ENCODE peak calls at places on chromosomes 16 and 17, in four cellular contexts. One of them, this sample, is unnamed.

GRCh38 chr17:45372325-45372869 is 55.6 kb upstream of the MAP3K14 start:
- DNase-seq in GM03348: no peak
- DNase-seq in Daoy: peak; percentile 63
- DNase-seq in HS-5: no peak
- DNase-seq in this sample: no peak

GRCh38 chr17:35082073-35082657 is 18.7 kb upstream of the RFFL start:
- DNase-seq in Daoy: peak; percentile 87
- DNase-seq in HS-5: peak; percentile 92
- DNase-seq in GM03348: peak; percentile 64
- DNase-seq in this sample: no peak

GRCh38 chr16:58492735-58493134 is 7.2 kb upstream of the NDRG4 start:
- DNase-seq in HS-5: no peak
- DNase-seq in GM03348: no peak
- DNase-seq in Daoy: no peak
- DNase-seq in this sample: no peak

GRCh38 chr16:1181715-1182671 is 29.1 kb downstream of the CACNA1H start:
- DNase-seq in HS-5: no peak
- DNase-seq in GM03348: peak; percentile 86
- DNase-seq in Daoy: peak; percentile 56
- DNase-seq in this sample: peak; percentile 92

GRCh38 chr17:83173997-83174858 is 94.8 kb downstream of the METRNL start:
- DNase-seq in GM03348: peak; percentile 78
- DNase-seq in Daoy: peak; percentile 11
- DNase-seq in HS-5: no peak
- DNase-seq in this sample: no peak

GRCh38 chr17:3771140-3771539 is 29.8 kb downstream of the ITGAE start:
- DNase-seq in Daoy: no peak
- DNase-seq in GM03348: no peak
- DNase-seq in HS-5: no peak
- DNase-seq in this sample: no peak

GRCh38 chr17:35089846-35090193 is 26.3 kb upstream of the RFFL start:
- DNase-seq in GM03348: peak; percentile 39
- DNase-seq in HS-5: no peak
- DNase-seq in Daoy: peak; percentile 72
- DNase-seq in this sample: no peak

GRCh38 chr16:58128721-58129096 is 472 bp downstream of the CFAP20 start:
- DNase-seq in HS-5: no peak
- DNase-seq in GM03348: peak; percentile 50
- DNase-seq in Daoy: peak; percentile 19
- DNase-seq in this sample: no peak

GRCh38 chr16:66004706-66005105 is 361.8 kb upstream of the CDH5 start:
- DNase-seq in GM03348: no peak
- DNase-seq in Daoy: no peak
- DNase-seq in HS-5: no peak
- DNase-seq in this sample: no peak

GRCh38 chr16:69909043-69909442 is 42.1 kb upstream of the CLEC18A start:
- DNase-seq in GM03348: no peak
- DNase-seq in Daoy: no peak
- DNase-seq in HS-5: no peak
- DNase-seq in this sample: no peak

GRCh38 chr16:79050063-79050462 is 550.5 kb downstream of the MAF start:
- DNase-seq in HS-5: no peak
- DNase-seq in Daoy: no peak
- DNase-seq in GM03348: no peak
- DNase-seq in this sample: no peak

GRCh38 chr16:89374393-89374948 is 115.9 kb downstream of the ANKRD11 start:
- DNase-seq in HS-5: no peak
- DNase-seq in Daoy: no peak
- DNase-seq in GM03348: no peak
- DNase-seq in this sample: no peak

GRCh38 chr16:69476920-69477418 is 52.5 kb downstream of the CYB5B start:
- DNase-seq in HS-5: peak; percentile 87
- DNase-seq in Daoy: peak; percentile 61
- DNase-seq in GM03348: peak; percentile 79
- DNase-seq in this sample: no peak

GRCh38 chr16:71499775-71500364 is 10.7 kb upstream of the ZNF19 start:
- DNase-seq in HS-5: peak; percentile 23
- DNase-seq in Daoy: peak; percentile 44
- DNase-seq in GM03348: peak; percentile 77
- DNase-seq in this sample: no peak

GRCh38 chr17:42586514-42587230 is 9.1 kb upstream of the PSMC3IP start:
- DNase-seq in GM03348: no peak
- DNase-seq in Daoy: no peak
- DNase-seq in HS-5: no peak
- DNase-seq in this sample: no peak

GRCh38 chr16:68064791-68065365 is 20.3 kb upstream of the NFATC3 start:
- DNase-seq in Daoy: peak; percentile 67
- DNase-seq in HS-5: peak; percentile 61
- DNase-seq in GM03348: peak; percentile 74
- DNase-seq in this sample: no peak

GRCh38 chr17:32275060-32276042 is 9.7 kb downstream of the RHBDL3 start:
- DNase-seq in Daoy: peak; percentile 98
- DNase-seq in HS-5: peak; percentile 78
- DNase-seq in GM03348: peak; percentile 92
- DNase-seq in this sample: no peak